ENCODE peak calls at places on chromosomes 1 and 21, in eight cellular contexts. V is brain pericyte; G is HTR-8/SVneo; O is GDM1; Y is NCI-H1694 treated with DMSO at 0.1 percent for 48 hours; I is stimulated activated CD4-positive, alpha-beta T cell treated with anti-CD3 and anti-CD28 coated beads, Interleukin-4, amount 100 ng/mL, for 48 hours; T is NCI-H2029; A is brain microvascular endothelial cell. H is an unnamed sample.

GRCh38 chr1:89598450-89599331 is 34.2 kb upstream of the LRRC8C start:
- DNase-seq in V (no peak), G (peak), O (peak), Y (peak), I (no peak), T (no peak), A (peak), H (no peak)

GRCh38 chr1:151058682-151059341 is 610 bp downstream of the CDC42SE1 start:
- DNase-seq in V (no peak), G (no peak), O (no peak), Y (peak), I (no peak), T (peak), A (no peak), H (no peak)

GRCh38 chr1:239952348-239953307 is 139.1 kb upstream of the FMN2 start:
- DNase-seq in V (no peak), G (peak), O (no peak), Y (no peak), I (no peak), T (no peak), A (peak), H (no peak)

GRCh38 chr1:50452700-50453099 is 29.5 kb upstream of the DMRTA2 start:
- DNase-seq in V (no peak), G (no peak), O (no peak), Y (no peak), I (no peak), T (no peak), A (no peak), H (no peak)

GRCh38 chr1:206784471-206784903 is 12.2 kb upstream of the IL10 start:
- DNase-seq in V (no peak), G (no peak), O (no peak), Y (no peak), I (peak), T (no peak), A (no peak), H (peak)

GRCh38 chr1:54851928-54852524 is 35.0 kb downstream of the DHCR24 start:
- DNase-seq in V (no peak), G (no peak), O (no peak), Y (no peak), I (no peak), T (no peak), A (no peak), H (no peak)

GRCh38 chr1:28811766-28812668 is at the start of gene OPRD1:
- DNase-seq in V (no peak), G (no peak), O (no peak), Y (no peak), I (no peak), T (no peak), A (no peak), H (peak)

GRCh38 chr1:153770812-153771211 is 4.4 kb upstream of the SLC27A3 start:
- DNase-seq in V (no peak), G (no peak), O (no peak), Y (no peak), I (no peak), T (no peak), A (no peak), H (no peak)

GRCh38 chr1:66217021-66217420 is 316.9 kb upstream of the SGIP1 start:
- DNase-seq in V (no peak), G (no peak), O (peak), Y (no peak), I (no peak), T (peak), A (no peak), H (no peak)

GRCh38 chr1:223849352-223849751 is 3.6 kb upstream of the TP53BP2 start:
- DNase-seq in V (no peak), G (no peak), O (no peak), Y (no peak), I (no peak), T (peak), A (no peak), H (no peak)

GRCh38 chr1:201436461-201436860 is 14.9 kb upstream of the TNNI1 start:
- DNase-seq in V (no peak), G (peak), O (no peak), Y (no peak), I (no peak), T (no peak), A (no peak), H (no peak)

GRCh38 chr1:153231363-153231762 is 14.0 kb downstream of the PRR9 start:
- DNase-seq in V (no peak), G (no peak), O (no peak), Y (no peak), I (no peak), T (no peak), A (no peak), H (no peak)

GRCh38 chr21:44328242-44328895 is 10.8 kb downstream of the CFAP410 start:
- DNase-seq in V (no peak), G (no peak), O (no peak), Y (no peak), I (no peak), T (no peak), A (no peak), H (no peak)

GRCh38 chr21:36948686-36949085 is 17.8 kb downstream of the HLCS start:
- DNase-seq in V (peak), G (no peak), O (no peak), Y (no peak), I (no peak), T (no peak), A (no peak), H (no peak)

GRCh38 chr1:182370532-182370931 is 21.1 kb downstream of the GLUL start:
- DNase-seq in V (no peak), G (no peak), O (no peak), Y (no peak), I (no peak), T (no peak), A (no peak), H (no peak)

GRCh38 chr1:10309240-10310011 is 89.4 kb upstream of the PGD start:
- DNase-seq in V (no peak), G (no peak), O (no peak), Y (no peak), I (no peak), T (no peak), A (no peak), H (no peak)

GRCh38 chr1:94739521-94740061 is 80.6 kb upstream of the SLC44A3 start:
- DNase-seq in V (peak), G (no peak), O (no peak), Y (no peak), I (no peak), T (no peak), A (peak), H (no peak)

GRCh38 chr1:28897789-28898188 is 16.6 kb upstream of the EPB41 start:
- DNase-seq in V (no peak), G (no peak), O (no peak), Y (no peak), I (no peak), T (no peak), A (no peak), H (no peak)

GRCh38 chr1:19889656-19890055 is 7.5 kb downstream of the OTUD3 start:
- DNase-seq in V (no peak), G (no peak), O (no peak), Y (no peak), I (no peak), T (no peak), A (no peak), H (no peak)

GRCh38 chr1:10874351-10874750 is 77.9 kb upstream of the CASZ1 start:
- DNase-seq in V (no peak), G (no peak), O (no peak), Y (no peak), I (no peak), T (no peak), A (no peak), H (no peak)

GRCh38 chr1:82179162-82179561 is 378.4 kb downstream of the ADGRL2 start:
- DNase-seq in V (no peak), G (no peak), O (no peak), Y (peak), I (no peak), T (no peak), A (no peak), H (no peak)

GRCh38 chr1:23010734-23011449 is 4.8 kb downstream of the TEX46 start:
- DNase-seq in V (no peak), G (peak), O (no peak), Y (no peak), I (no peak), T (no peak), A (peak), H (no peak)

GRCh38 chr1:54365020-54365797 is 41.0 kb downstream of the SSBP3 start:
- DNase-seq in V (no peak), G (no peak), O (no peak), Y (no peak), I (no peak), T (no peak), A (no peak), H (no peak)

H was measured in GM12892.